ENCODE peak calls at places on chromosomes 5 and 9, in nine cellular contexts. B is neural crest cell; Z is dorsolateral prefrontal cortex; L is H9; R is SHP77 treated with DMSO at 0.1 percent for 48 hours; U is erythroblast; G is activated naive CD4-positive, alpha-beta T cell treated with anti-CD3 and anti-CD28 coated beads, Interleukin-2, amount 50 U/mL, for 72 hours; D is RCC 7860; W is astrocyte of the hippocampus. Y is an unnamed sample.

GRCh38 chr5:140148508-140148907 is 22.8 kb downstream of the IGIP start:
- DNase-seq in W (peak; percentile 26), U (no peak), B (peak; percentile 23), D (no peak), Z (no peak), L (peak; percentile 86), G (no peak), R (no peak), Y (no peak)

GRCh38 chr5:73443725-73444498 is 4.7 kb downstream of the FOXD1 start:
- DNase-seq in Z (no peak), B (peak; percentile 18), G (no peak), L (peak; percentile 92), R (no peak), D (no peak), W (no peak), U (no peak), Y (no peak)

GRCh38 chr5:124748687-124749594 is 2.5 kb upstream of the ZNF608 start:
- DNase-seq in Z (peak; percentile 91), L (peak; percentile 92), U (peak; percentile 74), D (peak; percentile 95), G (no peak), B (peak; percentile 61), R (peak; percentile 92), W (peak; percentile 95), Y (peak; percentile 93)

GRCh38 chr9:114089206-114089840 is 9.8 kb downstream of the KIF12 start:
- DNase-seq in Z (no peak), L (no peak), W (no peak), D (no peak), R (no peak), G (no peak), U (no peak), B (no peak), Y (no peak)

GRCh38 chr9:130522233-130522808 is 57.1 kb upstream of the FUBP3 start:
- DNase-seq in R (no peak), B (peak; percentile 46), D (no peak), G (no peak), W (no peak), Z (no peak), U (no peak), L (peak; percentile 89), Y (no peak)

GRCh38 chr9:124079176-124079925 is 67.8 kb downstream of the LHX2 start:
- DNase-seq in R (peak; percentile 89), W (peak; percentile 84), D (peak; percentile 81), U (no peak), L (no peak), G (no peak), Z (peak; percentile 84), B (no peak), Y (no peak)

GRCh38 chr5:69083412-69083811 is 10.4 kb upstream of the SLC30A5 start:
- DNase-seq in U (peak; percentile 34), W (no peak), R (no peak), Z (no peak), G (no peak), L (peak; percentile 75), B (no peak), D (no peak), Y (no peak)

GRCh38 chr5:178338126-178338749 is 105.6 kb upstream of the PHYKPL start:
- DNase-seq in D (no peak), B (no peak), Z (no peak), L (no peak), W (no peak), R (no peak), U (no peak), G (no peak), Y (no peak)

GRCh38 chr9:108396193-108396592 is 459.6 kb downstream of the ACTL7B start:
- DNase-seq in B (no peak), W (no peak), R (no peak), D (no peak), Z (no peak), L (no peak), U (no peak), G (no peak), Y (no peak)

GRCh38 chr5:98742395-98743073 is 30.9 kb upstream of the RGMB start:
- DNase-seq in D (no peak), U (no peak), W (no peak), Z (no peak), L (peak; percentile 39), G (no peak), R (no peak), B (no peak), Y (no peak)

GRCh38 chr9:93256878-93257807 is 73.2 kb downstream of the WNK2 start:
- DNase-seq in D (no peak), B (no peak), L (peak; percentile 21), R (no peak), G (no peak), Z (peak; percentile 4), W (no peak), U (no peak), Y (no peak)

GRCh38 chr9:138111607-138112006 is 234.0 kb downstream of the CACNA1B start:
- DNase-seq in R (no peak), W (no peak), D (no peak), Z (no peak), G (no peak), U (no peak), L (no peak), B (no peak), Y (no peak)

GRCh38 chr9:98331536-98332259 is 76.2 kb upstream of the TBC1D2 start:
- DNase-seq in R (no peak), L (no peak), D (no peak), U (no peak), G (no peak), Z (peak; percentile 63), W (no peak), B (no peak), Y (no peak)

GRCh38 chr5:39191216-39191615 is 28.1 kb downstream of the FYB1 start:
- DNase-seq in Z (peak; percentile 23), L (no peak), G (no peak), U (no peak), R (peak; percentile 45), W (no peak), D (no peak), B (no peak), Y (no peak)

GRCh38 chr9:26813247-26813646 is 79.4 kb downstream of the CAAP1 start:
- DNase-seq in L (no peak), D (no peak), Z (no peak), B (no peak), U (no peak), G (no peak), R (no peak), W (peak; percentile 70), Y (no peak)

GRCh38 chr9:78879324-78880100 is 582.6 kb downstream of the PSAT1 start:
- DNase-seq in B (no peak), W (no peak), D (no peak), Z (no peak), G (no peak), L (no peak), R (no peak), U (no peak), Y (no peak)

GRCh38 chr9:113395000-113395861 is 5.9 kb downstream of the ALAD start:
- DNase-seq in D (no peak), G (no peak), W (no peak), Z (no peak), R (no peak), B (no peak), L (no peak), U (no peak), Y (no peak)

GRCh38 chr9:131467214-131467935 is 35.3 kb upstream of the POMT1 start:
- DNase-seq in Z (no peak), R (no peak), G (no peak), U (no peak), D (no peak), L (no peak), W (no peak), B (no peak), Y (peak; percentile 35)

GRCh38 chr9:136255166-136255538 is 9.5 kb upstream of the QSOX2 start:
- DNase-seq in Z (no peak), R (no peak), U (peak; percentile 21), L (no peak), G (no peak), B (no peak), W (peak; percentile 56), D (peak; percentile 36), Y (no peak)

GRCh38 chr5:150642567-150642927 is 2.1 kb downstream of the SYNPO start:
- DNase-seq in U (no peak), B (no peak), D (peak; percentile 97), Z (no peak), L (no peak), W (peak; percentile 98), R (no peak), G (no peak), Y (no peak)

GRCh38 chr9:121085661-121086060 is 10.9 kb downstream of the CNTRL start:
- DNase-seq in G (no peak), R (no peak), L (no peak), Z (no peak), U (no peak), D (no peak), W (no peak), B (no peak), Y (no peak)

GRCh38 chr5:171342362-171343111 is 33.5 kb downstream of the TLX3 start:
- DNase-seq in L (peak; percentile 62), D (peak; percentile 46), Z (peak; percentile 57), U (peak; percentile 77), W (peak; percentile 78), R (peak; percentile 49), G (peak; percentile 34), B (peak; percentile 58), Y (peak; percentile 66)

GRCh38 chr5:43773032-43773830 is 170.3 kb downstream of the NNT start:
- DNase-seq in W (peak; percentile 80), D (peak; percentile 57), G (no peak), R (no peak), Z (no peak), U (peak; percentile 77), L (no peak), B (no peak), Y (no peak)

GRCh38 chr5:172473427-172473826 is 19.1 kb upstream of the SH3PXD2B start:
- DNase-seq in L (no peak), Z (no peak), D (no peak), W (no peak), R (no peak), U (no peak), G (no peak), B (no peak), Y (no peak)

GRCh38 chr5:149924481-149924880 is 20.1 kb downstream of the PDE6A start:
- DNase-seq in D (no peak), B (no peak), L (no peak), R (no peak), W (no peak), U (no peak), Z (no peak), G (no peak), Y (no peak)

GRCh38 chr5:77893225-77893860 is 117.2 kb upstream of the TBCA start:
- DNase-seq in W (peak; percentile 96), B (no peak), G (no peak), L (no peak), Z (peak; percentile 55), D (peak; percentile 83), R (no peak), U (peak; percentile 82), Y (no peak)

GRCh38 chr9:82183181-82183860 is 194.7 kb downstream of the SPATA31D1 start:
- DNase-seq in B (no peak), W (no peak), G (no peak), L (no peak), R (no peak), U (no peak), Z (no peak), D (no peak), Y (no peak)

GRCh38 chr9:13707635-13708410 is 428.3 kb upstream of the MPDZ start:
- DNase-seq in Z (no peak), R (no peak), U (no peak), G (no peak), L (no peak), B (no peak), D (no peak), W (peak; percentile 83), Y (no peak)

GRCh38 chr5:172936441-172936840 is 22.8 kb upstream of the RPL26L1 start:
- DNase-seq in G (no peak), W (no peak), D (no peak), U (no peak), Z (no peak), R (no peak), L (no peak), B (no peak), Y (no peak)

GRCh38 chr5:26259081-26259480 is 779.3 kb downstream of the CDH9 start:
- DNase-seq in R (no peak), Z (no peak), W (no peak), G (no peak), L (no peak), B (no peak), D (no peak), U (no peak), Y (no peak)

Y was measured in NCI-H2029 treated with DMSO at 0.1 percent for 48 hours.